ENCODE peak calls at places on chromosomes 16 and 17, in seven cellular contexts. U is psoas muscle; O is SK-N-SH; H is CD8-positive, alpha-beta memory T cell; I is iPS DF 6.9; Z is heart right ventricle; L is tibial artery. P is an unnamed sample.

GRCh38 chr16:19316846-19317245 is 31.3 kb downstream of the CLEC19A start:
- DNase-seq in Z (no peak), H (no peak), O (no peak), U (no peak), L (no peak), I (peak; percentile 20), P (no peak)

GRCh38 chr17:4362141-4362540 is 4.3 kb downstream of the UBE2G1 start:
- DNase-seq in U (no peak), Z (no peak), H (no peak), I (no peak), L (no peak), O (no peak), P (no peak)

GRCh38 chr17:27907976-27908558 is 14.9 kb upstream of the LYRM9 start:
- DNase-seq in I (no peak), Z (no peak), O (no peak), H (no peak), L (no peak), U (no peak), P (no peak)

GRCh38 chr17:42845918-42846593 is 1.7 kb downstream of the AOC2 start:
- DNase-seq in Z (no peak), U (no peak), L (no peak), H (no peak), O (no peak), I (no peak), P (no peak)

GRCh38 chr16:80751167-80751566 is 53.2 kb downstream of the CDYL2 start:
- DNase-seq in O (no peak), U (no peak), L (no peak), I (no peak), H (no peak), Z (no peak), P (no peak)

GRCh38 chr17:60392845-60393702 is 1.1 kb upstream of the USP32 start:
- DNase-seq in U (no peak), I (no peak), L (no peak), Z (no peak), O (peak; percentile 57), H (no peak), P (no peak)

GRCh38 chr17:31416503-31416923 is 25.0 kb downstream of the RAB11FIP4 start:
- DNase-seq in H (no peak), I (no peak), Z (peak; percentile 43), O (no peak), L (no peak), U (no peak), P (peak; percentile 59)

GRCh38 chr16:88710556-88710955 is 4.3 kb downstream of the CTU2 start:
- DNase-seq in U (no peak), L (no peak), O (no peak), I (no peak), H (no peak), Z (no peak), P (no peak)

GRCh38 chr16:28879261-28879840 is 1.1 kb downstream of the ATP2A1 start:
- DNase-seq in H (no peak), O (no peak), Z (no peak), I (no peak), L (no peak), U (no peak), P (no peak)

GRCh38 chr16:28879841-28880588 is 1.7 kb downstream of the ATP2A1 start:
- DNase-seq in H (peak; percentile 92), O (peak; percentile 99), Z (peak; percentile 89), I (no peak), U (peak; percentile 96), L (peak; percentile 90), P (peak; percentile 97)

GRCh38 chr16:28880955-28881354 is 2.7 kb downstream of the ATP2A1 start:
- DNase-seq in I (no peak), O (no peak), L (no peak), H (no peak), U (no peak), Z (no peak), P (no peak)

GRCh38 chr16:28882476-28883180 is 4.3 kb downstream of the ATP2A1 start:
- DNase-seq in L (no peak), Z (no peak), I (no peak), O (no peak), H (no peak), U (peak; percentile 94), P (no peak)

GRCh38 chr16:28880589-28880915 is 2.3 kb downstream of the ATP2A1 start:
- DNase-seq in O (no peak), H (no peak), I (no peak), Z (no peak), L (no peak), U (no peak), P (no peak)
- H3K4me3 ChIP-seq in O (no peak overlapping the region), H (peak overlapping the region; percentile 87), I (no peak overlapping the region), Z (peak overlapping the region; percentile 81), L (peak overlapping the region; percentile 52), U (peak overlapping the region; percentile 83), P (no peak overlapping the region)

DNA sequence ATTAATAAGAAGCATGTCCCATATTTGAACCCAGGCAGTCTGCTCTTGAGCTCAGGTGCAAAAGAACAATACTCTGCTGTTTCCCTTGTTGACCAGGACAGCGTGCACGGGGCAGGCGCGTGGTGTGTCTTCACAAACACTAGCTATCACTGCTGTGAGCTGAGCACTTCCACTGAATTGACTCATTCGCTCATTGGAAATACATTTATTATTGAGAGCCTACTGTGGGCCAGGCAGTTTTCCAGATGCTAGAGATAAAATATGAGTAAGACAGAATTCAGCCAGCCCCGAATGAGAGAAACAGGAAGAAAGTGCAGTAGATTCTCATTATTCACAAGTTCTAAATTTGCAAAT is 1.7 kb downstream of the CHD9 start:
- DNase-seq in U (no peak), L (no peak), O (no peak), I (no peak), Z (no peak), H (no peak), P (no peak)
- H3K27ac ChIP-seq in U (peak overlapping the region; percentile 30), L (no peak overlapping the region), O (peak overlapping the region; percentile 91), I (no peak overlapping the region), Z (peak overlapping the region; percentile 93), H (peak overlapping the region; percentile 76), P (no peak overlapping the region)

DNA sequence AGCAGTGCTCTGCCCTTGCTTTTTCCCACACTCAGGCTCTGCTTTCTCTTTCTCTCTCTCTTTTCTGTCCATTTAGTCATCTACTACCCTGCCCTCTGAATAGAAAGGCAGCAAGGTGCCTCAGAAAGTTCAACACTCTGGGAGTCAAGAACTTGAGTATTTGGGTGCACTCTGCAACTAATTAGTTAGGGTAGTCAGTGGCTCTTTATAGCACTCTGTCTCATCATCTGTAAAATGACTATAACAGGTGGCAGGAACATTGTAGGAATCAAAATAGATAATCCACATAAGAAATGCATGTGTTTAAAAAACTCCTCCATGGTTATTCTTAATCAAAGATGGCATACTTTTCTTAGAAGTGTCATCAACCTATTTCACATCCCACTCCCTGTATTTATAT is 7.2 kb downstream of the OR2C1 start:
- DNase-seq in I (no peak), L (no peak), H (no peak), O (no peak), Z (no peak), U (no peak), P (no peak)
- H3K9me3 ChIP-seq in I (no peaks in the 10 kb centered on the region), L (peaks cover 41% of the 10 kb centered on the region), H (no peaks in the 10 kb centered on the region), O (no peaks in the 10 kb centered on the region), Z (peaks cover 15% of the 10 kb centered on the region), U (peaks cover 10% of the 10 kb centered on the region), P (peaks cover 3% of the 10 kb centered on the region)

GRCh38 chr16:85363427-85363826 is 249.7 kb upstream of the GSE1 start:
- DNase-seq in H (no peak), L (no peak), I (no peak), U (no peak), Z (no peak), O (no peak), P (no peak)

GRCh38 chr16:85364323-85365040 is 248.6 kb upstream of the GSE1 start:
- DNase-seq in L (no peak), Z (no peak), I (no peak), O (no peak), U (no peak), H (no peak), P (no peak)

GRCh38 chr16:85366031-85366763 is 246.9 kb upstream of the GSE1 start:
- DNase-seq in L (no peak), U (no peak), H (no peak), Z (no peak), I (no peak), O (peak; percentile 86), P (no peak)

GRCh38 chr16:85363881-85364280 is 249.2 kb upstream of the GSE1 start:
- DNase-seq in Z (no peak), I (no peak), U (no peak), O (no peak), H (no peak), L (no peak), P (no peak)

GRCh38 chr16:85365120-85365519 is 248.0 kb upstream of the GSE1 start:
- DNase-seq in O (no peak), I (no peak), L (no peak), H (no peak), U (no peak), Z (no peak), P (no peak)
- H3K4me3 ChIP-seq in O (no peak overlapping the region), I (no peak overlapping the region), L (no peak overlapping the region), H (no peak overlapping the region), U (no peak overlapping the region), Z (no peak overlapping the region), P (no peak overlapping the region)

GRCh38 chr16:75238132-75238852 is 13.1 kb downstream of the BCAR1 start:
- DNase-seq in I (no peak), O (peak; percentile 71), L (peak; percentile 96), Z (peak; percentile 79), U (peak; percentile 92), H (no peak), P (peak; percentile 90)
- H3K27ac ChIP-seq in I (no peak overlapping the region), O (peak overlapping the region; percentile 85), L (peak overlapping the region; percentile 93), Z (peak overlapping the region; percentile 84), U (peak overlapping the region; percentile 83), H (no peak overlapping the region), P (peak overlapping the region; percentile 58)

GRCh38 chr16:35450648-35451047 is 1991.2 kb downstream of the TP53TG3F start:
- DNase-seq in H (no peak), L (no peak), O (no peak), I (no peak), U (no peak), Z (no peak), P (no peak)
- H3K9me3 ChIP-seq in H (peaks cover 12% of the 10 kb centered on the region), L (peaks cover 17% of the 10 kb centered on the region), O (no peaks in the 10 kb centered on the region), I (peaks cover 30% of the 10 kb centered on the region), U (peaks cover 24% of the 10 kb centered on the region), Z (peaks cover 77% of the 10 kb centered on the region), P (peaks cover 2% of the 10 kb centered on the region)

DNA sequence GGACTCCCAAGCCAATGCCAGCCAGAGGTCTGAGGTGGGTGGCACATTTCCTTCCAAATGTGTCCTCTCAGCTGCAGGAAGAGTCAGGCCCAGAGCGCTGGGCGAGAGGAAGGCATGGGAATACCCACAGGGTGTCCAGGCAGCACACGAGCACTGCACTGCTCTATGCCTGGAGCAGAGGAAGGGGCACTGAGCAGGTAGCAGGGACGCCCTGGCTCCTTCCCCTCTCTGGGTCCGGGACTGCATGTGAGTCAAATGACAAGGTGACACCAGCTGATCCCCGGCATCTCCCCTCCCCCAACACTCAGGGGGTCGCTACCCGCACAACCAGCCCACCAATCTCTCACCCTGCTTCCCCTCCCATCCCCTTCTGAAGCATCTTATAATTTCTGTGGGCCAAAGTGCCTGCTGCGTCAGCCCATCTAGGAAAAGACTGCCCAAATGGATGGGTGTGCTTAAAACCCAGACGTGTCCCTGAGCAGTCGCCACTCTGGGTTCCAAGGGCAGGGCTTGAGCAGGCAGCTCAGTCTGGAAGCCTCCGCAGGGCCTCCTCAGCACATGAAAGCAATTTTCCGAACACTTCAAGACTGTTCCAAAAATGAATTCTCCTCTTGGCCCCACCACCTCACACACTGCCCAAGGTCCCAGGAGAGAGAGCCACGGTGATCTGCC is 12.0 kb upstream of the BCAR1 start:
- DNase-seq in Z (no peak), L (no peak), O (peak; percentile 12), H (no peak), U (no peak), I (no peak), P (peak; percentile 62)
- H3K4me3 ChIP-seq in Z (peak overlapping the region; percentile 85), L (peak overlapping the region; percentile 96), O (peak overlapping the region; percentile 92), H (no peak overlapping the region), U (peak overlapping the region; percentile 100), I (no peak overlapping the region), P (no peak overlapping the region)

P was measured in aorta.